ENCODE peak calls at places on chromosomes 3 and 15, in six cellular contexts. N is heart right ventricle; M is GOT3; P is central memory CD4-positive, alpha-beta T cell; J is RCC 7860; V is Calu3. X is an unnamed sample.

GRCh38 chr15:37740623-37741141 is 193.8 kb upstream of the TMCO5A start:
- DNase-seq in N (no peak), M (no peak), P (no peak), J (no peak), V (no peak), X (no peak)

GRCh38 chr15:84985158-84985557 is 3.5 kb downstream of the PDE8A start:
- DNase-seq in N (no peak), M (no peak), P (no peak), J (no peak), V (no peak), X (no peak)

GRCh38 chr15:63349621-63350020 is 32.0 kb downstream of the CA12 start:
- DNase-seq in N (no peak), M (no peak), P (no peak), J (no peak), V (no peak), X (no peak)

GRCh38 chr3:105827959-105828358 is 40.9 kb downstream of the CBLB start:
- DNase-seq in N (no peak), M (no peak), P (no peak), J (peak; percentile 74), V (peak; percentile 46), X (peak; percentile 97)

GRCh38 chr3:194178128-194178527 is 42.2 kb downstream of the HES1 start:
- DNase-seq in N (no peak), M (no peak), P (no peak), J (no peak), V (no peak), X (no peak)

GRCh38 chr3:136838641-136839555 is 20.0 kb downstream of the SLC35G2 start:
- DNase-seq in N (no peak), M (no peak), P (no peak), J (peak; percentile 36), V (no peak), X (peak; percentile 70)

GRCh38 chr3:187763850-187764648 is 18.8 kb upstream of the BCL6 start:
- DNase-seq in N (no peak), M (no peak), P (no peak), J (no peak), V (no peak), X (no peak)

GRCh38 chr3:95508124-95508523 is 1306.3 kb upstream of the EPHA6 start:
- DNase-seq in N (no peak), M (no peak), P (no peak), J (no peak), V (no peak), X (no peak)

GRCh38 chr15:101025896-101026631 is 106.9 kb downstream of the LRRK1 start:
- DNase-seq in N (no peak), M (no peak), P (no peak), J (no peak), V (no peak), X (no peak)

GRCh38 chr3:60839242-60839641 is 412.0 kb downstream of the FHIT start:
- DNase-seq in N (no peak), M (no peak), P (no peak), J (no peak), V (no peak), X (peak; percentile 4)

GRCh38 chr3:129378949-129379348 is 49.5 kb downstream of the EFCAB12 start:
- DNase-seq in N (no peak), M (no peak), P (no peak), J (no peak), V (no peak), X (no peak)

GRCh38 chr15:39165026-39165706 is 415.7 kb upstream of the THBS1 start:
- DNase-seq in N (no peak), M (no peak), P (no peak), J (no peak), V (no peak), X (peak; percentile 48)

GRCh38 chr3:142175478-142175877 is 26.1 kb upstream of the TFDP2 start:
- DNase-seq in N (no peak), M (no peak), P (no peak), J (no peak), V (no peak), X (no peak)

GRCh38 chr15:96392380-96393208 is 62.1 kb downstream of the NR2F2 start:
- DNase-seq in N (no peak), M (no peak), P (no peak), J (no peak), V (no peak), X (no peak)

GRCh38 chr3:121482651-121483050 is 63.1 kb downstream of the POLQ start:
- DNase-seq in N (no peak), M (no peak), P (no peak), J (peak; percentile 85), V (no peak), X (peak; percentile 76)

GRCh38 chr15:75346796-75347221 is at the start of gene NEIL1:
- DNase-seq in N (no peak), M (no peak), P (no peak), J (no peak), V (peak; percentile 15), X (no peak)

GRCh38 chr15:66269326-66270090 is 16.0 kb upstream of the MEGF11 start:
- DNase-seq in N (no peak), M (no peak), P (no peak), J (peak; percentile 41), V (peak; percentile 47), X (peak; percentile 23)

GRCh38 chr15:60858511-60859085 is 370.5 kb downstream of the RORA start:
- DNase-seq in N (no peak), M (no peak), P (no peak), J (no peak), V (no peak), X (no peak)

GRCh38 chr3:9397911-9398714 is 698 bp downstream of the SETD5 start:
- DNase-seq in N (peak; percentile 27), M (no peak), P (peak; percentile 33), J (peak; percentile 16), V (peak; percentile 14), X (peak; percentile 45)

GRCh38 chr15:48373855-48374421 is 42.7 kb downstream of the DUT start:
- DNase-seq in N (peak; percentile 23), M (no peak), P (no peak), J (peak; percentile 62), V (peak; percentile 23), X (peak; percentile 89)

GRCh38 chr3:138348107-138348949 is at the start of gene MRAS:
- DNase-seq in N (peak; percentile 83), M (peak; percentile 42), P (no peak), J (peak; percentile 60), V (peak; percentile 82), X (peak; percentile 80)

GRCh38 chr15:98131924-98132323 is 171.4 kb downstream of the ARRDC4 start:
- DNase-seq in N (no peak), M (no peak), P (no peak), J (no peak), V (no peak), X (no peak)

GRCh38 chr3:98726084-98726483 is 37.1 kb upstream of the ST3GAL6 start:
- DNase-seq in N (no peak), M (no peak), P (no peak), J (no peak), V (no peak), X (peak; percentile 23)